ENCODE peak calls at places on chromosomes 7 and 10, in six cellular contexts. One of them, this sample, is unnamed.

GRCh38 chr7:140153666-140154161 is 23.1 kb downstream of the KDM7A start:
- DNase-seq in dorsolateral prefrontal cortex: no peak
- DNase-seq in Caco-2: no peak
- DNase-seq in fibroblast of pulmonary artery: no peak
- DNase-seq in upper lobe of left lung: no peak
- DNase-seq in body of pancreas: no peak
- DNase-seq in this sample: no peak

GRCh38 chr7:28068811-28069216 is 111.8 kb downstream of the JAZF1 start:
- DNase-seq in dorsolateral prefrontal cortex: no peak
- DNase-seq in Caco-2: no peak
- DNase-seq in fibroblast of pulmonary artery: peak; percentile 65
- DNase-seq in upper lobe of left lung: no peak
- DNase-seq in body of pancreas: no peak
- DNase-seq in this sample: no peak

GRCh38 chr10:71746344-71747037 is 26.8 kb downstream of the VSIR start:
- DNase-seq in dorsolateral prefrontal cortex: no peak
- DNase-seq in Caco-2: peak; percentile 68
- DNase-seq in fibroblast of pulmonary artery: no peak
- DNase-seq in upper lobe of left lung: peak; percentile 77
- DNase-seq in body of pancreas: peak; percentile 68
- DNase-seq in this sample: no peak

GRCh38 chr7:36054642-36055041 is 98.4 kb upstream of the EEPD1 start:
- DNase-seq in dorsolateral prefrontal cortex: no peak
- DNase-seq in Caco-2: no peak
- DNase-seq in fibroblast of pulmonary artery: no peak
- DNase-seq in upper lobe of left lung: no peak
- DNase-seq in body of pancreas: no peak
- DNase-seq in this sample: no peak

GRCh38 chr10:110442746-110443145 is 55.0 kb upstream of the DUSP5 start:
- DNase-seq in dorsolateral prefrontal cortex: no peak
- DNase-seq in Caco-2: no peak
- DNase-seq in fibroblast of pulmonary artery: no peak
- DNase-seq in upper lobe of left lung: peak; percentile 3
- DNase-seq in body of pancreas: no peak
- DNase-seq in this sample: no peak

GRCh38 chr10:97572214-97572989 is at the start of gene ANKRD2:
- DNase-seq in dorsolateral prefrontal cortex: peak; percentile 74
- DNase-seq in Caco-2: peak; percentile 81
- DNase-seq in fibroblast of pulmonary artery: peak; percentile 85
- DNase-seq in upper lobe of left lung: peak; percentile 84
- DNase-seq in body of pancreas: peak; percentile 91
- DNase-seq in this sample: no peak

GRCh38 chr7:150974468-150975391 is 3.4 kb downstream of the KCNH2 start:
- DNase-seq in dorsolateral prefrontal cortex: peak; percentile 54
- DNase-seq in Caco-2: no peak
- DNase-seq in fibroblast of pulmonary artery: no peak
- DNase-seq in upper lobe of left lung: no peak
- DNase-seq in body of pancreas: peak; percentile 54
- DNase-seq in this sample: no peak

GRCh38 chr7:138460649-138461607 is 869 bp downstream of the TRIM24 start:
- DNase-seq in dorsolateral prefrontal cortex: peak; percentile 32
- DNase-seq in Caco-2: peak; percentile 62
- DNase-seq in fibroblast of pulmonary artery: peak; percentile 51
- DNase-seq in upper lobe of left lung: peak; percentile 69
- DNase-seq in body of pancreas: peak; percentile 63
- DNase-seq in this sample: no peak

GRCh38 chr7:44288811-44289340 is 36.5 kb downstream of the CAMK2B start:
- DNase-seq in dorsolateral prefrontal cortex: peak; percentile 23
- DNase-seq in Caco-2: peak; percentile 25
- DNase-seq in fibroblast of pulmonary artery: no peak
- DNase-seq in upper lobe of left lung: peak; percentile 14
- DNase-seq in body of pancreas: peak; percentile 6
- DNase-seq in this sample: no peak

GRCh38 chr7:54632696-54633095 is 90.5 kb downstream of the VSTM2A start:
- DNase-seq in dorsolateral prefrontal cortex: no peak
- DNase-seq in Caco-2: no peak
- DNase-seq in fibroblast of pulmonary artery: no peak
- DNase-seq in upper lobe of left lung: no peak
- DNase-seq in body of pancreas: no peak
- DNase-seq in this sample: no peak

GRCh38 chr10:121553861-121554264 is 44.4 kb downstream of the FGFR2 start:
- DNase-seq in dorsolateral prefrontal cortex: no peak
- DNase-seq in Caco-2: peak; percentile 63
- DNase-seq in fibroblast of pulmonary artery: no peak
- DNase-seq in upper lobe of left lung: peak; percentile 43
- DNase-seq in body of pancreas: peak; percentile 74
- DNase-seq in this sample: no peak

GRCh38 chr7:32390210-32390609 is 100.0 kb downstream of the LSM5 start:
- DNase-seq in dorsolateral prefrontal cortex: no peak
- DNase-seq in Caco-2: no peak
- DNase-seq in fibroblast of pulmonary artery: no peak
- DNase-seq in upper lobe of left lung: no peak
- DNase-seq in body of pancreas: no peak
- DNase-seq in this sample: no peak

GRCh38 chr10:87590705-87591588 is 68.7 kb upstream of the PAPSS2 start:
- DNase-seq in dorsolateral prefrontal cortex: no peak
- DNase-seq in Caco-2: no peak
- DNase-seq in fibroblast of pulmonary artery: no peak
- DNase-seq in upper lobe of left lung: no peak
- DNase-seq in body of pancreas: no peak
- DNase-seq in this sample: no peak

GRCh38 chr7:150992833-150993302 is 2.1 kb downstream of the NOS3 start:
- DNase-seq in dorsolateral prefrontal cortex: no peak
- DNase-seq in Caco-2: no peak
- DNase-seq in fibroblast of pulmonary artery: peak; percentile 39
- DNase-seq in upper lobe of left lung: no peak
- DNase-seq in body of pancreas: no peak
- DNase-seq in this sample: no peak

GRCh38 chr7:33627741-33628140 is 277.6 kb upstream of the BMPER start:
- DNase-seq in dorsolateral prefrontal cortex: no peak
- DNase-seq in Caco-2: no peak
- DNase-seq in fibroblast of pulmonary artery: no peak
- DNase-seq in upper lobe of left lung: no peak
- DNase-seq in body of pancreas: no peak
- DNase-seq in this sample: no peak

GRCh38 chr7:48109848-48110663 is 21.0 kb downstream of the UPP1 start:
- DNase-seq in dorsolateral prefrontal cortex: peak; percentile 89
- DNase-seq in Caco-2: peak; percentile 82
- DNase-seq in fibroblast of pulmonary artery: peak; percentile 49
- DNase-seq in upper lobe of left lung: peak; percentile 88
- DNase-seq in body of pancreas: peak; percentile 82
- DNase-seq in this sample: no peak

GRCh38 chr10:108445746-108446145 is 1281.2 kb upstream of the SORCS1 start:
- DNase-seq in dorsolateral prefrontal cortex: no peak
- DNase-seq in Caco-2: no peak
- DNase-seq in fibroblast of pulmonary artery: no peak
- DNase-seq in upper lobe of left lung: no peak
- DNase-seq in body of pancreas: no peak
- DNase-seq in this sample: no peak

GRCh38 chr7:116809636-116810266 is 52.6 kb upstream of the CAPZA2 start:
- DNase-seq in dorsolateral prefrontal cortex: no peak
- DNase-seq in Caco-2: peak; percentile 62
- DNase-seq in fibroblast of pulmonary artery: peak; percentile 86
- DNase-seq in upper lobe of left lung: no peak
- DNase-seq in body of pancreas: peak; percentile 38
- DNase-seq in this sample: no peak

GRCh38 chr10:1160561-1160961 is 104.4 kb downstream of the WDR37 start:
- DNase-seq in dorsolateral prefrontal cortex: no peak
- DNase-seq in Caco-2: no peak
- DNase-seq in fibroblast of pulmonary artery: no peak
- DNase-seq in upper lobe of left lung: peak; percentile 12
- DNase-seq in body of pancreas: no peak
- DNase-seq in this sample: no peak

GRCh38 chr10:112365451-112365850 is 8.5 kb upstream of the ACSL5 start:
- DNase-seq in dorsolateral prefrontal cortex: no peak
- DNase-seq in Caco-2: no peak
- DNase-seq in fibroblast of pulmonary artery: no peak
- DNase-seq in upper lobe of left lung: no peak
- DNase-seq in body of pancreas: no peak
- DNase-seq in this sample: no peak

GRCh38 chr10:97618285-97618684 is 15.0 kb downstream of the MORN4 start:
- DNase-seq in dorsolateral prefrontal cortex: no peak
- DNase-seq in Caco-2: no peak
- DNase-seq in fibroblast of pulmonary artery: no peak
- DNase-seq in upper lobe of left lung: no peak
- DNase-seq in body of pancreas: no peak
- DNase-seq in this sample: no peak

GRCh38 chr7:68031180-68031943 is 1034.7 kb downstream of the TYW1 start:
- DNase-seq in dorsolateral prefrontal cortex: no peak
- DNase-seq in Caco-2: no peak
- DNase-seq in fibroblast of pulmonary artery: no peak
- DNase-seq in upper lobe of left lung: no peak
- DNase-seq in body of pancreas: no peak
- DNase-seq in this sample: no peak

GRCh38 chr7:68030530-68030929 is 1033.9 kb downstream of the TYW1 start:
- DNase-seq in dorsolateral prefrontal cortex: no peak
- DNase-seq in Caco-2: no peak
- DNase-seq in fibroblast of pulmonary artery: no peak
- DNase-seq in upper lobe of left lung: no peak
- DNase-seq in body of pancreas: no peak
- DNase-seq in this sample: no peak

GRCh38 chr7:68020102-68020501 is 1023.5 kb downstream of the TYW1 start:
- DNase-seq in dorsolateral prefrontal cortex: no peak
- DNase-seq in Caco-2: no peak
- DNase-seq in fibroblast of pulmonary artery: no peak
- DNase-seq in upper lobe of left lung: no peak
- DNase-seq in body of pancreas: no peak
- DNase-seq in this sample: no peak

GRCh38 chr7:68025363-68025762 is 1028.7 kb downstream of the TYW1 start:
- DNase-seq in dorsolateral prefrontal cortex: no peak
- DNase-seq in Caco-2: no peak
- DNase-seq in fibroblast of pulmonary artery: no peak
- DNase-seq in upper lobe of left lung: no peak
- DNase-seq in body of pancreas: no peak
- DNase-seq in this sample: no peak
- H3K4me3 ChIP-seq in dorsolateral prefrontal cortex: no peak overlapping the region
- H3K4me3 ChIP-seq in Caco-2: no peak overlapping the region
- H3K4me3 ChIP-seq in fibroblast of pulmonary artery: no peak overlapping the region
- H3K4me3 ChIP-seq in upper lobe of left lung: no peak overlapping the region
- H3K4me3 ChIP-seq in body of pancreas: no peak overlapping the region
- H3K4me3 ChIP-seq in this sample: no peak overlapping the region

DNA sequence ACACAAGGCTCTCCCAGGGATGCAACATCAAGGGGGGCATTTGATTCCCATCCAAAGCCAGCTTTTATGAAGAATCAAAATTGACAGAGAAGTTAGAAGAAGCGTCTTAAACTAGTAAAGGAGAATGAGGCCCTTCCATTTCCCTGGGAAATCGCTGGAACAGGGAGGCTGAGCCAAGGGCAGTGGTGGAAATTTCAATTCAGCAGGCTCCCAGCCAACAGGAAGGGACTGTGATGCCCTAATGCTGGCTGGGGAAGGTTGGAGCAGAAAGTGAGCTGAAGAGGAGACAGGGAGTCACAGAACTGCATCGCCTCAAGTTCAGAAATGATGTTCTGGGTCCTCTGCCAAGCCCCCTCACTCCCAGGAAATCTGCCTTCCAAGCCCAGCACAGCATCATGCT is 517.3 kb downstream of the GRID1 start:
- DNase-seq in dorsolateral prefrontal cortex: no peak
- DNase-seq in Caco-2: no peak
- DNase-seq in fibroblast of pulmonary artery: no peak
- DNase-seq in upper lobe of left lung: no peak
- DNase-seq in body of pancreas: no peak
- DNase-seq in this sample: no peak
- TF ChIP-seq CTCF in dorsolateral prefrontal cortex: no peak
- TF ChIP-seq CTCF in Caco-2: no peak
- TF ChIP-seq CTCF in fibroblast of pulmonary artery: no peak
- TF ChIP-seq CTCF in upper lobe of left lung: no peak
- TF ChIP-seq CTCF in body of pancreas: no peak
- TF ChIP-seq CTCF in this sample: no peak

GRCh38 chr10:79282388-79282787 is 64.9 kb upstream of the PPIF start:
- DNase-seq in dorsolateral prefrontal cortex: no peak
- DNase-seq in Caco-2: no peak
- DNase-seq in fibroblast of pulmonary artery: no peak
- DNase-seq in upper lobe of left lung: no peak
- DNase-seq in body of pancreas: no peak
- DNase-seq in this sample: no peak
- H3K4me3 ChIP-seq in dorsolateral prefrontal cortex: no peak overlapping the region
- H3K4me3 ChIP-seq in Caco-2: no peak overlapping the region
- H3K4me3 ChIP-seq in fibroblast of pulmonary artery: no peak overlapping the region
- H3K4me3 ChIP-seq in upper lobe of left lung: no peak overlapping the region
- H3K4me3 ChIP-seq in body of pancreas: no peak overlapping the region
- H3K4me3 ChIP-seq in this sample: no peak overlapping the region

GRCh38 chr10:36042135-36042534 is 400.0 kb upstream of the FZD8 start:
- DNase-seq in dorsolateral prefrontal cortex: no peak
- DNase-seq in Caco-2: no peak
- DNase-seq in fibroblast of pulmonary artery: no peak
- DNase-seq in upper lobe of left lung: no peak
- DNase-seq in body of pancreas: no peak
- DNase-seq in this sample: no peak
- TF ChIP-seq CTCF in dorsolateral prefrontal cortex: no peak
- TF ChIP-seq CTCF in Caco-2: no peak
- TF ChIP-seq CTCF in fibroblast of pulmonary artery: no peak
- TF ChIP-seq CTCF in upper lobe of left lung: no peak
- TF ChIP-seq CTCF in body of pancreas: no peak
- TF ChIP-seq CTCF in this sample: no peak

GRCh38 chr10:3652886-3653285 is 132.1 kb downstream of the KLF6 start:
- DNase-seq in dorsolateral prefrontal cortex: no peak
- DNase-seq in Caco-2: no peak
- DNase-seq in fibroblast of pulmonary artery: peak; percentile 31
- DNase-seq in upper lobe of left lung: no peak
- DNase-seq in body of pancreas: no peak
- DNase-seq in this sample: no peak
- H3K4me3 ChIP-seq in dorsolateral prefrontal cortex: no peak overlapping the region
- H3K4me3 ChIP-seq in Caco-2: no peak overlapping the region
- H3K4me3 ChIP-seq in fibroblast of pulmonary artery: peak overlapping the region; percentile 32
- H3K4me3 ChIP-seq in upper lobe of left lung: no peak overlapping the region
- H3K4me3 ChIP-seq in body of pancreas: no peak overlapping the region
- H3K4me3 ChIP-seq in this sample: no peak overlapping the region

DNA sequence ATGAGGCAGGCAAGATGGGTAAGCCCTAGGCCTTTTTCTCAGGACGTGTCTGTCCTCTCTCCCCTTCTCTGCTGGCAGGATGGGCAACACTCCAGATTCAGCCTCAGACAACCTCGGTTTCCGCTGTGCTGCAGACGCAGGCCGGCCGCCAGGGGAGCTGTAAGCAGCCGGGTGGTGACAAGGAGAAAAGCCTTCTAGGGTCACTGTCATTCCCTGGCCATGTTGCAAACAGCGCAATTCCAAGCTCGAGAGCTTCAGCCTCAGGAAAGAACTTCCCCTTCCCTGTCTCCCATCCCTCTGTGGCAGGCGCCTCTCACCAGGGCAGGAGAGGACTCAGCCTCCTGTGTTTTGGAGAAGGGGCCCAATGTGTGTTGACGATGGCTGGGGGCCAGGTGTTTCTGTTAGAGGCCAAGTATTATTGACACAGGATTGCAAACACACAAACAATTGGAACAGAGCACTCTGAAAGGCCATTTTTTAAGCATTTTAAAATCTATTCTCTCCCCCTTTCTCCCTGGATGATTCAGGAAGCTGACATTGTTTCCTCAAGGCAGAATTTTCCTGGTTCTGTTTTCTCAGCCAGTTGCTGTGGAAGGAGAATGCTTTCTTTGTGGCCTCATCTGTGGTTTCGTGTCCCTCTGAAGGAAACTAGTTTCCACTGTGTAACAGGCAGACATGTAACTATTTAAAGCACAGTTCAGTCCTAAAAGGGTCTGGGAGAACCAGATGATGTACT is 13.1 kb downstream of the PHKG1 start:
- DNase-seq in dorsolateral prefrontal cortex: peak; percentile 82
- DNase-seq in Caco-2: no peak
- DNase-seq in fibroblast of pulmonary artery: peak; percentile 79
- DNase-seq in upper lobe of left lung: peak; percentile 34
- DNase-seq in body of pancreas: peak; percentile 86
- DNase-seq in this sample: no peak
- TF ChIP-seq CTCF in dorsolateral prefrontal cortex: peak; percentile 80
- TF ChIP-seq CTCF in Caco-2: no peak
- TF ChIP-seq CTCF in fibroblast of pulmonary artery: peak; percentile 82
- TF ChIP-seq CTCF in upper lobe of left lung: peak; percentile 53
- TF ChIP-seq CTCF in body of pancreas: peak; percentile 73
- TF ChIP-seq CTCF in this sample: no peak